ENCODE peak calls at places on chromosome 16, in eight cellular contexts. T, U, H, S, Z, I, Q and V are unnamed samples.

GRCh38 chr16:54460254-54460860 is 173.8 kb upstream of the IRX3 start:
- DNase-seq in U (no peak), T (no peak), H (no peak), Q (no peak), S (no peak), Z (no peak), I (no peak), V (no peak)

GRCh38 chr16:8996891-8997290 is 33.2 kb upstream of the USP7 start:
- DNase-seq in U (no peak), S (no peak), H (no peak), I (no peak), T (no peak), Q (no peak), Z (no peak), V (no peak)

GRCh38 chr16:73126453-73126853 is 78.5 kb upstream of the ZFHX3 start:
- DNase-seq in I (no peak), U (peak), S (no peak), Q (no peak), Z (peak), T (peak), H (no peak), V (no peak)

GRCh38 chr16:78962457-78962929 is 638.0 kb downstream of the MAF start:
- DNase-seq in S (no peak), T (no peak), Z (no peak), U (no peak), H (peak), Q (no peak), I (no peak), V (no peak)

GRCh38 chr16:65375651-65376050 is 253.8 kb upstream of the CDH11 start:
- DNase-seq in Z (no peak), S (no peak), T (no peak), U (peak), Q (no peak), I (no peak), H (no peak), V (no peak)

GRCh38 chr16:48366165-48367093 is 18.8 kb downstream of the SIAH1 start:
- DNase-seq in Z (peak), S (no peak), I (peak), U (peak), T (peak), H (no peak), Q (peak), V (no peak)

GRCh38 chr16:89576173-89577054 is 856 bp downstream of the CPNE7 start:
- DNase-seq in Z (no peak), I (no peak), H (no peak), U (no peak), Q (no peak), S (no peak), T (no peak), V (no peak)

GRCh38 chr16:82456683-82457082 is 170.1 kb upstream of the CDH13 start:
- DNase-seq in U (peak), Z (peak), I (peak), T (no peak), Q (peak), H (peak), S (peak), V (no peak)

GRCh38 chr16:51880776-51881175 is 666.2 kb downstream of the TOX3 start:
- DNase-seq in S (no peak), Z (peak), Q (no peak), H (no peak), I (no peak), T (peak), U (peak), V (no peak)